ENCODE peak calls at places on chromosomes 4 and X, in four cellular contexts. X, U, S and V are unnamed samples.

GRCh38 chrX:155857561-155857960 is 23.6 kb upstream of the VAMP7 start:
- DNase-seq in X (peak), U (no peak), S (no peak), V (peak)

GRCh38 chrX:35046646-35047231 is 104.1 kb downstream of the FAM47B start:
- DNase-seq in X (no peak), U (no peak), S (no peak), V (no peak)

GRCh38 chrX:41789374-41789773 is 65.4 kb downstream of the GPR82 start:
- DNase-seq in X (no peak), U (no peak), S (no peak), V (no peak)

GRCh38 chrX:1883772-1884171 is 268.9 kb downstream of the ASMT start:
- DNase-seq in X (no peak), U (no peak), S (no peak), V (no peak)

GRCh38 chr4:121070696-121071639 is 1.4 kb downstream of the NDNF start:
- DNase-seq in X (no peak), U (no peak), S (peak), V (peak)

GRCh38 chrX:120690344-120690743 is 60.5 kb upstream of the C1GALT1C1 start:
- DNase-seq in X (no peak), U (no peak), S (no peak), V (no peak)

GRCh38 chr4:107408968-107409367 is 311.1 kb downstream of the PAPSS1 start:
- DNase-seq in X (no peak), U (no peak), S (no peak), V (no peak)

GRCh38 chrX:14673764-14674163 is 144.4 kb downstream of the GLRA2 start:
- DNase-seq in X (peak), U (peak), S (no peak), V (no peak)

GRCh38 chr4:176780995-176781738 is 11.6 kb downstream of the VEGFC start:
- DNase-seq in X (no peak), U (no peak), S (no peak), V (no peak)

GRCh38 chr4:110616162-110617062 is 6.5 kb downstream of the PITX2 start:
- DNase-seq in X (no peak), U (no peak), S (peak), V (no peak)

GRCh38 chr4:2817701-2818350 is 24.9 kb downstream of the SH3BP2 start:
- DNase-seq in X (no peak), U (no peak), S (peak), V (peak)

GRCh38 chr4:86543560-86544312 is 50.4 kb upstream of the PTPN13 start:
- DNase-seq in X (no peak), U (no peak), S (no peak), V (no peak)

GRCh38 chrX:130173190-130173895 is 1.6 kb downstream of the RAB33A start:
- DNase-seq in X (peak), U (no peak), S (no peak), V (no peak)

GRCh38 chr4:158147151-158147550 is 25.7 kb downstream of the GASK1B start:
- DNase-seq in X (no peak), U (no peak), S (no peak), V (no peak)

GRCh38 chr4:6910340-6910959 is 824 bp downstream of the TBC1D14 start:
- DNase-seq in X (peak), U (no peak), S (no peak), V (peak)

DNA sequence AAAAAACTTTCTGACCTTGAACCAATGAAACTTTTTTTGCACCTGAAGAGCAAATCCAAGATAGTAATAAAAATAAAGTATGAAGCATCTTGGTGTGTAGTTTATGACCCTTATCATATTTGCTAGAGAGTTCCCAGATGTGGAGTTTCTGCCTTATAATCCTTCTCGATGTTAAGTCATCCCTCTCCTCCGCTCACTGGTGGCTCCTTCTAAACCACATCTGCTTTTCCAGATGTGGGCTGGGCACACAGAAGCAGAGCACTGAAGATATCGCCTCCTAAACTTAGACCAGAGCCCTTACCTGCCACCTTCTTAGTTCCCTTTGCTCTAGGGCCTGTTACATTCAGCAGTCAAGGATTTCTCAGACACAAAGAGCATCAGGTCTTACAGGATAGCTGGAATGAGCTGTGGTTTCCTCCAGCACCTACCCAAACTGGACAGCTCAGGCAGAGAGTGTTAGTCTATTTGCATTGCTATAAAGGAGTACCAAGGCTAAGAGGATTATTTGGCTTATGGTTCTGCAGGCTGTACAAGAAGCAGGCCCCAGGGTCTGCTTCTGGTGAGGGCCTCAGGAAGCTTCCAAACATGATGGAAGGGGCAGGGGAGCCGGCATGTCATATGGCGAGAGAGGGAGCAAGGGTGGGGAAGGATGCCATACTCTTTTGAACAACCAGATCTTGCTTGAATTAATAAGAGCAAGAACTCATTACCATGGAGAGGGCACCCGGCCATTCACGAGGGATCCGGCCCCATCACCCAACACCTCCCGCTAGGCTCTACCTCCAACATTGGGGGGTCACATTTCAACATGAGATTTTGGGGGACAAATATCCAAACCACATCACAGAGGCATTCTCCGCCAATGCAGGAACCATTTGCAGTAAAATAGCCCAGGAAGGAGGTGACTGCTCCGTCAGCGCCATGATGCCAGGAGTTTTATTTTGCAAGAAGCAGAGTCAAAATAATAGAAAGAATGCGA is 75.6 kb upstream of the HELT start:
- DNase-seq in X (peak), U (no peak), S (no peak), V (no peak)
- TF ChIP-seq FOXJ3 in X (no peak), U (no peak), S (no peak), V (no peak)

DNA sequence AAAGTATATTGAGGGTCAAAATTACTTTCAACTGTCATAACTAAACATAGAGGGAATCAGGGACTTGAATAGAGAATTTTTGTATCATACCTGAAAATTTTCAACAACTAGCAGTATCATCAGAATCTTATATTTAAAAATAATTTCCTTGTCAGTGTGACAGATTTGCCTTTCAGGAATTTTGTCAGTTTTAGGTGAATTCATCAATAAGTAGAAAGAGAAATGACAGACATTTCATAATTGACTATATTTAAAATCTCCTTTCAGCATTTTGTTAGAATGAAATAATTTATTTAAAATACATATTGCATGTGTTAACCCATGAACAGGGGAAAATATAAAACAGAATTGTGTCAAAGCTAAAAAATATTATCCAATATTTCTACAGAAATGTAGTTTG is 8.6 kb upstream of the PDCL2 start:
- DNase-seq in X (no peak), U (no peak), S (no peak), V (no peak)
- TF ChIP-seq FOXJ3 in X (no peak), U (no peak), S (no peak), V (no peak)

GRCh38 chrX:102651242-102651967 is at the start of gene GPRASP1:
- DNase-seq in X (no peak), U (no peak), S (peak), V (peak)
- TF ChIP-seq FOXJ3 in X (no peak), U (no peak), S (no peak), V (no peak)

GRCh38 chr4:152415980-152416379 is 119.9 kb downstream of the FBXW7 start:
- DNase-seq in X (no peak), U (peak), S (no peak), V (no peak)
- TF ChIP-seq FOXJ3 in X (no peak), U (no peak), S (no peak), V (no peak)